ENCODE peak calls at places on chromosomes 1 and 21, in six cellular contexts. D is CD4-positive, alpha-beta T cell; A is effector memory CD4-positive, alpha-beta T cell; L is adipocyte; H is stomach; Z is adrenal gland. J is an unnamed sample.

GRCh38 chr1:93649231-93649630 is 32.4 kb downstream of the BCAR3 start:
- DNase-seq in D (no peak), A (no peak), L (no peak), H (no peak), Z (no peak), J (no peak)

GRCh38 chr1:83110156-83110555 is 888.8 kb downstream of the TTLL7 start:
- DNase-seq in D (no peak), A (no peak), L (no peak), H (no peak), Z (no peak), J (no peak)

GRCh38 chr1:150609726-150610125 is 19.7 kb downstream of the ENSA start:
- DNase-seq in D (no peak), A (no peak), L (peak; percentile 37), H (no peak), Z (no peak), J (no peak)

GRCh38 chr1:51192213-51192843 is 43.7 kb upstream of the RNF11 start:
- DNase-seq in D (peak; percentile 38), A (peak; percentile 4), L (peak; percentile 94), H (peak; percentile 69), Z (peak; percentile 87), J (peak; percentile 64)

GRCh38 chr1:167488786-167489185 is 29.5 kb downstream of the CD247 start:
- DNase-seq in D (no peak), A (no peak), L (no peak), H (no peak), Z (no peak), J (no peak)

GRCh38 chr21:14536929-14537328 is 9.2 kb downstream of the SAMSN1 start:
- DNase-seq in D (no peak), A (no peak), L (no peak), H (no peak), Z (no peak), J (no peak)

GRCh38 chr21:44259082-44259705 is 2.5 kb downstream of the DNMT3L start:
- DNase-seq in D (no peak), A (no peak), L (no peak), H (no peak), Z (no peak), J (no peak)

GRCh38 chr21:37658994-37659458 is 257.2 kb downstream of the KCNJ6 start:
- DNase-seq in D (no peak), A (no peak), L (peak; percentile 74), H (no peak), Z (peak; percentile 59), J (no peak)

GRCh38 chr1:217484881-217485280 is 146.0 kb downstream of the GPATCH2 start:
- DNase-seq in D (no peak), A (no peak), L (no peak), H (no peak), Z (no peak), J (no peak)

GRCh38 chr1:112417985-112418607 is 22.1 kb downstream of the CTTNBP2NL start:
- DNase-seq in D (no peak), A (no peak), L (peak; percentile 62), H (no peak), Z (no peak), J (no peak)

GRCh38 chr1:18608534-18608933 is 22.1 kb upstream of the PAX7 start:
- DNase-seq in D (no peak), A (no peak), L (no peak), H (no peak), Z (no peak), J (no peak)

GRCh38 chr1:197841828-197842573 is 60.4 kb upstream of the C1orf53 start:
- DNase-seq in D (no peak), A (no peak), L (peak; percentile 50), H (no peak), Z (no peak), J (no peak)

GRCh38 chr1:65170511-65171142 is 22.6 kb downstream of the AK4 start:
- DNase-seq in D (no peak), A (no peak), L (peak; percentile 20), H (peak; percentile 72), Z (peak; percentile 69), J (no peak)

GRCh38 chr1:64006276-64007051 is 197.0 kb upstream of the UBE2U start:
- DNase-seq in D (no peak), A (no peak), L (peak; percentile 58), H (peak; percentile 72), Z (peak; percentile 64), J (peak; percentile 18)

GRCh38 chr1:31669786-31670582 is 25.3 kb upstream of the PEF1 start:
- DNase-seq in D (peak; percentile 26), A (no peak), L (peak; percentile 15), H (peak; percentile 94), Z (peak; percentile 88), J (peak; percentile 98)

GRCh38 chr21:8991968-8992621 is 1529.3 kb upstream of the TPTE start:
- DNase-seq in D (no peak), A (no peak), L (no peak), H (no peak), Z (no peak), J (no peak)

GRCh38 chr21:8994640-8995511 is 1526.5 kb upstream of the TPTE start:
- DNase-seq in D (no peak), A (no peak), L (no peak), H (no peak), Z (no peak), J (no peak)

GRCh38 chr21:8992731-8993174 is 1528.6 kb upstream of the TPTE start:
- DNase-seq in D (no peak), A (no peak), L (no peak), H (no peak), Z (no peak), J (no peak)

GRCh38 chr21:8993943-8994639 is 1527.3 kb upstream of the TPTE start:
- DNase-seq in D (no peak), A (no peak), L (no peak), H (no peak), Z (no peak), J (no peak)

GRCh38 chr21:8993284-8993942 is 1528.0 kb upstream of the TPTE start:
- DNase-seq in D (no peak), A (no peak), L (no peak), H (no peak), Z (no peak), J (no peak)
- H3K9me3 ChIP-seq in D (peaks cover 6% of the 10 kb centered on the region), A (no peaks in the 10 kb centered on the region), L (no peaks in the 10 kb centered on the region), H (peaks cover 75% of the 10 kb centered on the region), Z (no peaks in the 10 kb centered on the region), J (peaks cover 16% of the 10 kb centered on the region)

GRCh38 chr1:177013273-177013672 is 151.2 kb downstream of the ASTN1 start:
- DNase-seq in D (no peak), A (no peak), L (no peak), H (no peak), Z (no peak), J (no peak)
- H3K27me3 ChIP-seq in D (no peaks in the 10 kb centered on the region), A (peaks cover 2% of the 10 kb centered on the region), L (peaks cover 20% of the 10 kb centered on the region), H (no peaks in the 10 kb centered on the region), Z (no peaks in the 10 kb centered on the region), J (no peaks in the 10 kb centered on the region)

DNA sequence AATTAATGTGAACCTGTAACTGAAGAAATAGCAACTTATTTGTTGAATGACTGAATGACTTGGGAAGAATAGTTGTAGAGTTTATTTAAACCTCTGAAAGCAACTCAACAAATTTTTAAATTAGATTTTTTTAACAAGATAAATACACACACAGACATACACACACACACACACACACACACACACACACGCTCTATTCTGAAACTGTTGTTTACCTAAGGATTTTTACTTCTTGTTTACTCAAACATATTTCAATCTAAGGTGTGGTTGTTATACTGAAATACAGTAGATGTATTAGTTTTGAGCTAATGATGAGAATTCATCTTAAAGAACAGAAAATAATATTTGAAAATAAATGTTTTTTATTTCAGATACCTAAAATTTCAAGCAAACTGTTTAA is 11.5 kb downstream of the ACADM start:
- DNase-seq in D (no peak), A (no peak), L (no peak), H (no peak), Z (no peak), J (no peak)
- H3K9me3 ChIP-seq in D (no peaks in the 10 kb centered on the region), A (no peaks in the 10 kb centered on the region), L (no peaks in the 10 kb centered on the region), H (no peaks in the 10 kb centered on the region), Z (no peaks in the 10 kb centered on the region), J (no peaks in the 10 kb centered on the region)

GRCh38 chr21:42252778-42253340 is 33.9 kb downstream of the ABCG1 start:
- DNase-seq in D (no peak), A (no peak), L (no peak), H (no peak), Z (no peak), J (peak; percentile 52)

GRCh38 chr21:42251654-42252053 is 32.7 kb downstream of the ABCG1 start:
- DNase-seq in D (no peak), A (no peak), L (no peak), H (no peak), Z (no peak), J (no peak)

GRCh38 chr21:42248783-42249597 is 30.1 kb downstream of the ABCG1 start:
- DNase-seq in D (no peak), A (no peak), L (no peak), H (no peak), Z (no peak), J (no peak)

GRCh38 chr21:42252267-42252666 is 33.3 kb downstream of the ABCG1 start:
- DNase-seq in D (no peak), A (no peak), L (no peak), H (no peak), Z (no peak), J (no peak)

GRCh38 chr21:42250422-42251403 is 31.8 kb downstream of the ABCG1 start:
- DNase-seq in D (no peak), A (no peak), L (no peak), H (no peak), Z (no peak), J (no peak)
- H3K27me3 ChIP-seq in D (no peaks in the 10 kb centered on the region), A (no peaks in the 10 kb centered on the region), L (peaks cover 79% of the 10 kb centered on the region), H (no peaks in the 10 kb centered on the region), Z (no peaks in the 10 kb centered on the region), J (peaks cover 3% of the 10 kb centered on the region)

DNA sequence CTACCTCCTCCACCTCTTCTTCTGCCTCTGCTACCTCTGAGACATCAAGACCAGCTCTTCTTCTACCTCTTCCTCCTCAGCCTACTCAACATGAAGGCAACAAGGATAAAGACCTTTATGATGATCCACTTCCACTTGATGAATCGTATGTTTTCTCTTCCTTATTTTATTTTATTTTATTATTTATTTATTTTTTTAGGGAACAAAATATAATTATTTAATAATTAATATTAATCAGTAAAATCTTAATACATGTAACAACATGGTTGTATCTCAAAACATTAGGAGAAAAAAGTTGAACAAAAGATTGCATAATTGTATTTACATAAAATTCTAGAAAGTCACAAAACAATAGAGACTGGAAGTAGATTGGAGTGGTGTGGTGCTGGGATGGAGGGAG is 13.1 kb upstream of the HRNR start:
- DNase-seq in D (no peak), A (no peak), L (no peak), H (no peak), Z (no peak), J (no peak)
- H3K9me3 ChIP-seq in D (no peaks in the 10 kb centered on the region), A (no peaks in the 10 kb centered on the region), L (no peaks in the 10 kb centered on the region), H (no peaks in the 10 kb centered on the region), Z (no peaks in the 10 kb centered on the region), J (no peaks in the 10 kb centered on the region)

GRCh38 chr1:2046953-2047748 is 3.1 kb upstream of the PRKCZ start:
- DNase-seq in D (no peak), A (no peak), L (no peak), H (no peak), Z (no peak), J (peak; percentile 89)
- H3K27me3 ChIP-seq in D (peaks cover 9% of the 10 kb centered on the region), A (no peaks in the 10 kb centered on the region), L (peaks cover 36% of the 10 kb centered on the region), H (peaks cover 5% of the 10 kb centered on the region), Z (no peaks in the 10 kb centered on the region), J (peaks cover 2% of the 10 kb centered on the region)

J was measured in small intestine.